ENCODE peak calls at places on chromosomes 1 and 21, in seven cellular contexts. E is IMR-90, M is neuronal stem cell, K is H1, L is mesendoderm, D is trophoblast cell, Q is mesenchymal stem cell. T is an unnamed sample.

GRCh38 chr1:41673355-41673754 is 188.9 kb upstream of the EDN2 start:
- DNase-seq in E (peak), M (no peak), D (no peak), L (no peak), K (no peak), Q (no peak), T (no peak)

GRCh38 chr21:29449306-29449940 is 150.7 kb downstream of the BACH1 start:
- DNase-seq in E (no peak), D (no peak), Q (no peak), K (no peak), L (no peak), M (no peak), T (no peak)

GRCh38 chr1:220409751-220410370 is 118.1 kb upstream of the MARK1 start:
- DNase-seq in D (no peak), M (peak), Q (peak), E (no peak), K (no peak), L (no peak), T (no peak)

GRCh38 chr1:160423966-160424365 is 23.6 kb downstream of the VANGL2 start:
- DNase-seq in K (peak), M (no peak), Q (no peak), E (no peak), L (no peak), D (no peak), T (no peak)

GRCh38 chr21:42499430-42500106 is 3.5 kb upstream of the RSPH1 start:
- DNase-seq in L (peak), D (no peak), M (no peak), Q (no peak), K (no peak), E (no peak), T (no peak)

GRCh38 chr1:147169840-147170674 is 2.2 kb downstream of the PRKAB2 start:
- DNase-seq in D (peak), L (no peak), K (no peak), E (no peak), Q (peak), M (no peak), T (no peak)

GRCh38 chr1:39954261-39954869 is 580 bp upstream of the MFSD2A start:
- DNase-seq in L (no peak), K (no peak), D (no peak), M (no peak), E (no peak), Q (no peak), T (no peak)

GRCh38 chr1:160007577-160008200 is 24.1 kb downstream of the PIGM start:
- DNase-seq in Q (peak), D (peak), E (peak), L (peak), M (peak), K (no peak), T (no peak)

GRCh38 chr1:183291802-183292515 is 105.9 kb downstream of the LAMC2 start:
- DNase-seq in E (peak), D (peak), L (peak), Q (peak), K (peak), M (no peak), T (no peak)

GRCh38 chr1:31065310-31066217 is at the start of gene PUM1:
- DNase-seq in K (peak), Q (peak), D (peak), M (peak), E (peak), L (peak), T (peak)

GRCh38 chr1:156225677-156226014 is 12.8 kb downstream of the PMF1 start:
- DNase-seq in Q (no peak), K (no peak), L (no peak), E (no peak), D (no peak), M (no peak), T (no peak)

GRCh38 chr1:65449214-65449823 is 28.9 kb downstream of the LEPR start:
- DNase-seq in E (no peak), M (no peak), L (no peak), D (no peak), Q (no peak), K (no peak), T (peak)

GRCh38 chr1:15410884-15411245 is 1.2 kb downstream of the EFHD2 start:
- DNase-seq in M (no peak), D (no peak), K (no peak), E (no peak), Q (no peak), L (no peak), T (no peak)

GRCh38 chr1:118783095-118783758 is 204.9 kb downstream of the TBX15 start:
- DNase-seq in D (no peak), L (peak), E (no peak), Q (no peak), M (no peak), K (no peak), T (no peak)

GRCh38 chr1:81670286-81670685 is 130.4 kb upstream of the ADGRL2 start:
- DNase-seq in L (no peak), E (peak), M (no peak), K (no peak), D (no peak), Q (peak), T (no peak)

GRCh38 chr1:185193756-185194155 is 36.8 kb downstream of the SWT1 start:
- DNase-seq in L (no peak), Q (no peak), E (no peak), K (no peak), M (no peak), D (no peak), T (no peak)

GRCh38 chr21:43827015-43827611 is 37.7 kb downstream of the RRP1 start:
- DNase-seq in M (no peak), D (no peak), K (no peak), Q (peak), E (peak), L (no peak), T (no peak)

GRCh38 chr1:68128157-68128556 is 77.7 kb upstream of the DIRAS3 start:
- DNase-seq in L (peak), D (peak), Q (peak), E (peak), K (no peak), M (no peak), T (no peak)

GRCh38 chr1:195939844-195940243 is 668.4 kb downstream of the KCNT2 start:
- DNase-seq in E (no peak), D (peak), K (no peak), M (peak), L (peak), Q (peak), T (peak)

GRCh38 chr1:69269491-69269890 is 298.2 kb upstream of the LRRC7 start:
- DNase-seq in K (no peak), D (no peak), M (no peak), L (no peak), E (no peak), Q (no peak), T (no peak)

GRCh38 chr1:99326215-99326949 is 62.1 kb downstream of the PLPPR4 start:
- DNase-seq in K (no peak), M (no peak), E (no peak), Q (no peak), D (peak), L (peak), T (no peak)

GRCh38 chr1:152999818-153000217 is 1.7 kb upstream of the SPRR3 start:
- DNase-seq in D (peak), E (no peak), Q (no peak), M (no peak), L (no peak), K (no peak), T (no peak)

GRCh38 chr21:43340491-43341348 is 86.2 kb downstream of the SIK1 start:
- DNase-seq in Q (peak), K (no peak), E (peak), M (no peak), L (peak), D (peak), T (no peak)

GRCh38 chr1:218836264-218836663 is 337.4 kb upstream of the LYPLAL1 start:
- DNase-seq in Q (no peak), K (no peak), D (no peak), M (no peak), E (no peak), L (no peak), T (no peak)

GRCh38 chr1:223649222-223649621 is 16.3 kb downstream of the CAPN8 start:
- DNase-seq in K (no peak), D (no peak), M (no peak), Q (no peak), L (no peak), E (no peak), T (no peak)

GRCh38 chr1:6504887-6505286 is 13.4 kb upstream of the PLEKHG5 start:
- DNase-seq in M (no peak), K (no peak), Q (no peak), D (no peak), L (no peak), E (no peak), T (no peak)

GRCh38 chr21:15667824-15668223 is 62.0 kb upstream of the USP25 start:
- DNase-seq in D (no peak), Q (no peak), L (peak), E (no peak), K (no peak), M (peak), T (no peak)

GRCh38 chr1:9721606-9722377 is 70.3 kb downstream of the PIK3CD start:
- DNase-seq in Q (peak), K (peak), D (peak), L (peak), E (no peak), M (peak), T (peak)

GRCh38 chr1:224922404-224923164 is 6.9 kb upstream of the DNAH14 start:
- DNase-seq in D (peak), E (peak), L (peak), M (peak), K (peak), Q (peak), T (peak)

GRCh38 chr1:46655848-46656247 is 12.3 kb downstream of the ATPAF1 start:
- DNase-seq in D (no peak), Q (no peak), K (no peak), M (no peak), E (no peak), L (no peak), T (no peak)

GRCh38 chr1:9289724-9290493 is 2.8 kb upstream of the SPSB1 start:
- DNase-seq in M (no peak), L (peak), E (peak), K (no peak), Q (peak), D (peak), T (no peak)

GRCh38 chr21:15367061-15367626 is 302.3 kb upstream of the NRIP1 start:
- DNase-seq in D (peak), E (no peak), L (peak), Q (no peak), M (no peak), K (no peak), T (peak)

GRCh38 chr1:247535402-247535801 is 838 bp downstream of the OR2C3 start:
- DNase-seq in K (no peak), L (no peak), E (no peak), D (peak), Q (no peak), M (no peak), T (no peak)

GRCh38 chr1:201466492-201466891 is 2.5 kb downstream of the PHLDA3 start:
- DNase-seq in D (no peak), M (no peak), Q (peak), K (no peak), L (no peak), E (no peak), T (no peak)

GRCh38 chr1:201468501-201468843 is 516 bp downstream of the PHLDA3 start:
- DNase-seq in L (no peak), D (peak), E (no peak), M (no peak), Q (peak), K (no peak), T (no peak)

GRCh38 chr1:201469645-201470074 is 672 bp upstream of the PHLDA3 start:
- DNase-seq in E (no peak), K (no peak), Q (no peak), M (no peak), D (peak), L (peak), T (no peak)

GRCh38 chr1:201470581-201470980 is 1.6 kb upstream of the PHLDA3 start:
- DNase-seq in K (no peak), L (no peak), Q (no peak), E (no peak), D (no peak), M (no peak), T (no peak)

DNA sequence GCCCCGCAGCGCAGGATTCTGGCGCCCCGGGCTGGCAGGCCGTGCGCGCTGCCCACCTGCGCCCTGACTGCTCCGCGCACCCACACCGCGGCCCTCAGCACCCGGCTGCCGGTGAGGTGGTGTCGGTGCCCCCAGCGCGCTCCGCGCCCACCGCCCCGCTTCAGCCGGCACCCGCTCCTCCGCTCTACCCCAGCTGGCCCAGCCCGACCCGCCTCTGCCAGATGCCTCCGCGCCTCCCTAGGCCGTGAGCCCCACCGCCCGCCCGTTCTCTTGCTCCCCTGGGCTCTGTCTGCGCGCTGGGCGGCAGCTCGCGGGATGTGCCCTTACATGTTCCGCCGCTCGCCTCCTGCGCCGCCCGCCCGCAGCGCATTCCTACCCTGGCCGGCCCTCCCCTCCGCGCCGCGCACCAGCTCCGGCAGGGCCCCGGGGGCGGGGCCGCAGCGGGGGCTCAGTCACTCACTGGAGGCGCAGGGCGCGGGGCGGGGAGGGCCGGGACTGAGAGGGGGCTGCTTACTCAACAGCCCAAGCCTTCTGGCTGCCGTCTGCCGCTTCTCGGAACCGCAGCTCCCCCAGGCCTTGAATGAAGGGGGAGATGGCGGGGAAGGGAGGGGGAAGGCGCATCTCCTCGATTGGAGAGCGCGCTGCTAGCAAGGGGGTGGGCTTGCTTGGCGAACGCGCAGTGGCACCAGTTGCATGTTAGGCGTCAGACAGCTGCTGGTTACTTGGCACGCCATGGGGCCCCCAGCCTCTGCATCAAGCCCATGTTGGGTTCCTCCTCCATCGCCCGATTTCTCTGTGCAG is at the start of gene PHLDA3:
- DNase-seq in L (peak), Q (peak), E (peak), M (peak), K (peak), D (peak), T (peak)
- H2BK5ac ChIP-seq in L (no peak), Q (peak), E (peak), M (peak), K (peak), D (peak), T (no peak)

DNA sequence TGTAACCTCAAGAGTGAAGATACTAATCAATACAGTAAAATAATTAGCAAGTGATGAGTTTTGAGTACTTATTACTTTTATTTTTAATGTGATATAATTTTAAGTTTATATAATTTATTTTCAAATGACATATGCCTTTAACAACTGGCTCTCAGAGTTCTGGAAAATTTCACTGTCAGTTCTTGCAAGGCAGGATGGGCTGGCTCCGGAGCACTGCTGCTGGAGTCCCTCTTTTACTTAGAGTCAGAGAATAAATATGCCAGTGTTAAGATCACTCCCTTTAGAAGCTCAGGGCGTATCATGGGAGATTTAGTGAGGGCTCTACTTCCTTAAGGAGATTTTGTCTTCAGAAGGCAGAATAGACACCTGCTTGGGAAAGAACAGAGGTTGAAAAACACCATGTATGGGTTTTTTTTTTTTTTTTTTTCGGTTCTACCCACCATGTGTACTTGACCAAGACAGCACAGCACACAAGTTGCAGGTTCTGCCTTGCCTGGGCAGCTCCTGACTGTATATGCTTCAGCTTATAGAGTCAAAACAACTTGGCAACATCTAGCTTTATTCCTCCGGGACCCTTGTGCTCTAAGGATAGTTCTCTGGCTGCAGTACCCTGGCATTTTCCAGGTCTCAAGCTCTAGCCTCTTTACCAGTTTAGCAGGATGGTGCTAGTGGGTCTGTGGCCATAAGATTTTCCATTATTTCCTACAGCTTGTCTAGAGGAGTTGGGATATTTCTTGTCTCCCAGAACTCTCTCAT is 29.7 kb upstream of the FMOD start:
- DNase-seq in L (no peak), Q (no peak), K (no peak), M (no peak), E (no peak), D (no peak), T (no peak)
- H2BK5ac ChIP-seq in L (no peak), Q (no peak), K (no peak), M (no peak), E (no peak), D (no peak), T (no peak)

GRCh38 chr1:240714893-240715292 is 102.9 kb upstream of the GREM2 start:
- DNase-seq in E (no peak), M (no peak), D (no peak), L (no peak), Q (no peak), K (no peak), T (no peak)

GRCh38 chr1:240720891-240721450 is 109.0 kb upstream of the GREM2 start:
- DNase-seq in M (no peak), D (no peak), L (no peak), Q (no peak), K (no peak), E (no peak), T (no peak)

GRCh38 chr1:240722788-240723187 is 110.8 kb upstream of the GREM2 start:
- DNase-seq in E (no peak), M (no peak), D (no peak), L (no peak), Q (no peak), K (no peak), T (no peak)

DNA sequence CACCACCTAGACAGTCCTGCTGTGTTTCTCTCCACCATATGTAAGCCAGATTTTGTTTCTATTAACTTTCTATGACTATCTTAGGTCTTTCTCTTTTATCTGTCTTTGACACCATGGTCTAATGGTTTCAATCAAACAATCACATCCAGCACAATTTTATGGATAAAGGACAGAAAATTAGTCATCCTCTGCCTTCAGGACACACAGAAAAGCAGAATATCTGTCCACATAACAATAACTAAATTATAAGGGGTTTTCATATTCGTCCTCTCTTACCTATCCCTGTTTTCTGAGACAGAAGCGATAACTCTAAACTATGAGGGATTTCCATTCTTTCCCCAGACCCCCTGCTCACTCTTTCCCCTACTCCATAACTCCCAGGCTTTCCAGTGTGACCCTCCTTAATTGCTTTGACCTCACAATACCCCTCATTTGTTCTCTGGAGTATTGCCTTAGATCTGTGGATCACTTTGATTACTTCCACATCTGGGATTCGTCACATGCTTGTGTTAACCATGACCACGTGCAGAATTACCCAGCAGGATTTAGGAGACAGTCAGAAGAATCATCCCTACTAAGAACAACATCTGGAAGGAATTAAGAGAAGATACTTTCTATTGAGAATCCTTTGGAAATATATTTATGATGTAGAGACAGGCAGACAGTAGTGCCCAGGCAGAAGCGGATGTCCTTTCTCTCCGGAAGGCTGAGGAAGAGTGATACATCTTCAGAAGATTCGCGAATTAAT is 108.2 kb upstream of the GREM2 start:
- DNase-seq in L (no peak), D (no peak), M (no peak), E (peak), Q (no peak), K (no peak), T (no peak)
- H2BK5ac ChIP-seq in L (no peak), D (no peak), M (no peak), E (no peak), Q (no peak), K (no peak), T (no peak)

GRCh38 chr1:209642817-209643216 is 9.4 kb downstream of the LAMB3 start:
- DNase-seq in Q (no peak), K (no peak), D (no peak), M (no peak), E (no peak), L (no peak), T (no peak)
- H2BK5ac ChIP-seq in Q (no peak), K (no peak), D (no peak), M (no peak), E (no peak), L (no peak), T (no peak)

GRCh38 chr1:55314740-55315139 is 99.6 kb upstream of the USP24 start:
- DNase-seq in Q (no peak), L (no peak), M (no peak), K (no peak), D (peak), E (no peak), T (no peak)
- H2BK5ac ChIP-seq in Q (no peak), L (no peak), M (no peak), K (no peak), D (no peak), E (no peak), T (no peak)

DNA sequence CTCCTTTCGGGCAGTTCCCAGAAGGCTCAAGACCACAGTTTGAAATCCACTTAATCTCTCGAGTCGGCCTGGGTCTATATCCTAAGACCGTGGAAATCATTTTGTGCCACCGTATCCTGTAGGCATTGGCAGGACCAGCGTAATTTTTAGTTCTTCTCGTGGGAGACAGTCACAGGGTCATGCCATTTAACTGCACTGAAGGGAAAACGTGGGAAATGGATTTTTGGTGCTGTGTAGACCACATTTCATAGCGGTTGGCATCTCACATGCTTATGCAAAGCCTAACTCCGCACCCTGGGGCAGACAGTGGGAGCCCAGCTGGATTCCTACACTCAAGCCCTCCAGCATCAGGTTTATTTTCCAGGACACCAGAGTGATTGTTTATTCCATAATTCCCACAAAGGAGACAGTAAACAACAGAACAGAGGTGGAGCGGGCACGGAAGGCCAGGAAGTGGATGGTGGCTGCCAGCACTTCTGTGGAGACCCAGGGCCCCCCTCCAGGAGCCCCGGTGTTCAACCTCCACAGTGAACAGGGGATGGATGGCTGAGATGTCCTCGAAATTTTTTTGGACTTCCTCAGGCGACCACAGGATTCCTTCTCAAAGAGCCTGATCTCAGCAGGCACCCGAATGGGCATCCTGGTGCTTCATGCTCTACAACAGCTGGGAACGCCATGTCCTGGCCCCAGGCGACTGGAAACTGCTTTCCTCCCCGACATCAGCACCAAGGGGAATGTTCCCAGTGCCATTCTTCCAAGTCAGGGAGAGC is 2.8 kb upstream of the ADARB1 start:
- DNase-seq in L (no peak), Q (no peak), E (no peak), M (no peak), D (no peak), K (no peak), T (no peak)
- H2BK5ac ChIP-seq in L (no peak), Q (no peak), E (no peak), M (no peak), D (no peak), K (peak), T (no peak)

T was measured in H9.